ENCODE peak calls at places on chromosomes 1 and 21, in six cellular contexts. Q is A549, U is K562, R is caudate nucleus, G is kidney, O is tibial nerve. N is an unnamed sample.

GRCh38 chr1:3771108-3772026 is 1.2 kb upstream of the SMIM1 start:
- DNase-seq in Q (no peak), U (peak), R (no peak), G (peak), O (no peak), N (no peak)

GRCh38 chr1:66244429-66244828 is 289.5 kb upstream of the SGIP1 start:
- DNase-seq in Q (no peak), U (no peak), R (peak), G (no peak), O (no peak), N (no peak)

GRCh38 chr21:45158491-45159423 is 84.4 kb downstream of the ADARB1 start:
- DNase-seq in Q (no peak), U (no peak), R (peak), G (no peak), O (no peak), N (no peak)

GRCh38 chr1:205248793-205249601 is 21.3 kb downstream of the TMCC2 start:
- DNase-seq in Q (no peak), U (peak), R (peak), G (peak), O (peak), N (peak)

GRCh38 chr1:235745448-235746136 is 96.0 kb upstream of the GNG4 start:
- DNase-seq in Q (no peak), U (no peak), R (no peak), G (no peak), O (no peak), N (no peak)

GRCh38 chr1:119984771-119985170 is 84.7 kb downstream of the NOTCH2 start:
- DNase-seq in Q (no peak), U (no peak), R (no peak), G (no peak), O (no peak), N (no peak)

GRCh38 chr1:17802945-17803344 is 47.8 kb downstream of the ACTL8 start:
- DNase-seq in Q (no peak), U (no peak), R (no peak), G (no peak), O (no peak), N (no peak)

GRCh38 chr1:93304716-93305138 is 41.0 kb upstream of the DR1 start:
- DNase-seq in Q (peak), U (peak), R (peak), G (no peak), O (no peak), N (no peak)

GRCh38 chr1:7425229-7425628 is 345.9 kb upstream of the VAMP3 start:
- DNase-seq in Q (no peak), U (no peak), R (no peak), G (peak), O (no peak), N (no peak)

GRCh38 chr1:161198877-161199431 is at the start of gene ADAMTS4:
- DNase-seq in Q (no peak), U (no peak), R (peak), G (peak), O (no peak), N (peak)

GRCh38 chr1:28078262-28078661 is 10.1 kb downstream of the EYA3 start:
- DNase-seq in Q (no peak), U (no peak), R (no peak), G (no peak), O (no peak), N (no peak)

GRCh38 chr1:35637401-35637809 is 3.9 kb downstream of the PSMB2 start:
- DNase-seq in Q (no peak), U (peak), R (no peak), G (no peak), O (no peak), N (no peak)

GRCh38 chr1:117392776-117393175 is 25.5 kb downstream of the MAN1A2 start:
- DNase-seq in Q (no peak), U (no peak), R (no peak), G (no peak), O (no peak), N (no peak)

GRCh38 chr1:241167121-241167619 is 189.8 kb downstream of the RGS7 start:
- DNase-seq in Q (no peak), U (no peak), R (no peak), G (no peak), O (no peak), N (no peak)

GRCh38 chr1:65310078-65310587 is 790 bp downstream of the DNAJC6 start:
- DNase-seq in Q (no peak), U (peak), R (peak), G (peak), O (no peak), N (no peak)

GRCh38 chr1:54559771-54560231 is 11.8 kb downstream of the ACOT11 start:
- DNase-seq in Q (no peak), U (no peak), R (no peak), G (no peak), O (no peak), N (no peak)

GRCh38 chr1:178119623-178120022 is 25.7 kb downstream of the RASAL2 start:
- DNase-seq in Q (no peak), U (no peak), R (no peak), G (no peak), O (no peak), N (no peak)

GRCh38 chr1:24957016-24957807 is 27.1 kb upstream of the RUNX3 start:
- DNase-seq in Q (no peak), U (no peak), R (no peak), G (peak), O (no peak), N (no peak)

GRCh38 chr1:19232526-19232851 is 18.8 kb downstream of the EMC1 start:
- DNase-seq in Q (no peak), U (no peak), R (no peak), G (no peak), O (no peak), N (no peak)

GRCh38 chr1:201511925-201512539 is 5.1 kb upstream of the CSRP1 start:
- DNase-seq in Q (no peak), U (no peak), R (peak), G (peak), O (no peak), N (peak)

GRCh38 chr1:174222166-174222949 is 63.0 kb downstream of the RABGAP1L start:
- DNase-seq in Q (no peak), U (no peak), R (no peak), G (no peak), O (no peak), N (no peak)

GRCh38 chr1:180150982-180151381 is 3.7 kb upstream of the QSOX1 start:
- DNase-seq in Q (no peak), U (no peak), R (no peak), G (no peak), O (no peak), N (no peak)

GRCh38 chr1:247487057-247487456 is 29.2 kb upstream of the OR2B11 start:
- DNase-seq in Q (peak), U (peak), R (peak), G (no peak), O (no peak), N (no peak)

GRCh38 chr1:21069549-21069948 is 107.1 kb downstream of the EIF4G3 start:
- DNase-seq in Q (no peak), U (no peak), R (no peak), G (no peak), O (no peak), N (no peak)
- H3K27ac ChIP-seq in Q (no peak), U (no peak), R (no peak), G (no peak), O (no peak), N (no peak)

DNA sequence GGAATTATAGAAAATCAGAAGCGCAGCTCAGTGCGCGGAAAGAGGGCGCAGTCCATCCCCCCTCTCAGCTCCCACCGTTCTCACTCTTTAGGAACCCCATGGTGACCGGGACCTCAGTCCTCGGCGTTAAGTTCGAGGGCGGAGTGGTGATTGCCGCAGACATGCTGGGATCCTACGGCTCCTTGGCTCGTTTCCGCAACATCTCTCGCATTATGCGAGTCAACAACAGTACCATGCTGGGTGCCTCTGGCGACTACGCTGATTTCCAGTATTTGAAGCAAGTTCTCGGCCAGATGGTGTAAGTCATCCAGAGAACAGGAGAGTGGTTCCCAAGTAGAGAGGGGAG is 490 bp downstream of the PSMB4 start:
- DNase-seq in Q (no peak), U (peak), R (no peak), G (no peak), O (no peak), N (no peak)
- H3K27ac ChIP-seq in Q (peak), U (peak), R (peak), G (peak), O (peak), N (peak)

GRCh38 chr1:89633103-89633744 is at the start of gene LRRC8C:
- DNase-seq in Q (peak), U (peak), R (peak), G (peak), O (no peak), N (no peak)
- H3K27ac ChIP-seq in Q (peak), U (peak), R (peak), G (peak), O (peak), N (peak)

DNA sequence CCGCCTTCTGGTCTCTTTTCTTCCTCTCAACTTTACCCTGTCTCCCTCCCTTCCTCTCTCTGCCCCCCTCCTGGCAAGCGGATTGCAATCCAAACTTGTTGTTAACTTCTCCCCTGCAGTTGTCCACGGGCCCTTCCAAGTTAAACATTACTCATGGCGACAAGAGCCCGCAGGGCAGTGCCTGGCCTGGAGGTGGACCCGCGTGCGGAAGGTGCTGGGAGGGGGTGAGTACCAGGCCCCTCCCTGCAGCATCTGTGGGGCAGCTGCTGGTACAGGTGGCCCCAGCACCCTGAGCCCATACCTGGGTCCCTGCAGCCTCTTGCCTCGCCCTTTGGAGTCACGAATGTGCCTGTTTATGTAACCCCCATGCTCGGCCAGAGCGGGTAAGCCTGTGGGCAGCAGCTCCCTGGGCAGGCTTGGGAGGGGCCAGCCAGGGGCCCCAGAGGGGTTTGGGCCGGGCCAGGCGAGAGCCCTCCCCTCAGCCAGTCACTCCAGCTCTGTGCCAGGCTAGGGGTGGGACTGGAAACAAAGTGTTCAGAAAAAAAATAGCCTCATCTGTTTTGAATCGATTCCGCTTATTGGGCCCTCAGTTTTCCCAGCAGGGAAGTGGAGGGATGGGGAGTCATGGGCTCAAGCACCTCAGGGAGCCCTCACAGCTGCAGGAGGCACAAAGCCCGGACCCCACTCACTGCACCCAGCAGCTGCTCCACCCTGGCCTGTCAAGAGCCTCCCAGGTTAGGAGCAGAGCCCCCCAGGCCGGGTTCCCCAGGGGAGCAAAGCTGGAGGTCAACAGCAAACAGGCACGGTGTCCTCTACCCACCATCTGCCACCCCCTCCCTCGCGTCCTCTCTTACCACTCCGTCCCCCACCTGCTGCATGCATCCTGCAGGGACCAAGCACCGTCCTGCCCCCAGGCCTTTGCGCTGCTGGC is 14.0 kb upstream of the FAAP20 start:
- DNase-seq in Q (peak), U (no peak), R (no peak), G (peak), O (no peak), N (no peak)
- H3K27ac ChIP-seq in Q (peak), U (no peak), R (peak), G (peak), O (peak), N (no peak)

N was measured in substantia nigra.